ENCODE peak calls at places on chromosomes 7 and 10, in four cellular contexts. O is fibroblast of villous mesenchyme, D is NAMALWA, T is tibial nerve. K is an unnamed sample.
A peak's percentile ranks its signal among the peaks of the same experiment; 100 is the strongest.

GRCh38 chr10:133448120-133448519 is 5.6 kb upstream of the SCART1 start:
- DNase-seq in T (no peak), D (no peak), O (no peak), K (no peak)

GRCh38 chr10:66591865-66592264 is 334.0 kb upstream of the LRRTM3 start:
- DNase-seq in O (peak; percentile 15), D (no peak), T (no peak), K (peak; percentile 29)

GRCh38 chr10:106711313-106711906 is 453.1 kb downstream of the SORCS1 start:
- DNase-seq in D (peak; percentile 67), T (peak; percentile 19), O (no peak), K (peak; percentile 21)

GRCh38 chr10:5942471-5942870 is 34.9 kb downstream of the IL15RA start:
- DNase-seq in O (peak; percentile 16), T (no peak), D (no peak), K (no peak)

GRCh38 chr7:152006336-152006735 is 19.1 kb upstream of the GALNT11 start:
- DNase-seq in D (no peak), T (no peak), O (peak; percentile 19), K (peak; percentile 24)

GRCh38 chr7:41882745-41883527 is 180.0 kb upstream of the INHBA start:
- DNase-seq in O (no peak), D (no peak), T (no peak), K (no peak)

GRCh38 chr10:74206727-74207126 is 55.7 kb downstream of the ADK start:
- DNase-seq in D (no peak), O (no peak), T (no peak), K (no peak)

GRCh38 chr10:35339946-35340345 is 3.6 kb downstream of the CCNY start:
- DNase-seq in T (no peak), D (no peak), O (no peak), K (no peak)

GRCh38 chr7:129864042-129864441 is 88.7 kb downstream of the UBE2H start:
- DNase-seq in O (no peak), T (no peak), D (no peak), K (no peak)

GRCh38 chr10:110421512-110422138 is 76.1 kb upstream of the DUSP5 start:
- DNase-seq in D (no peak), T (no peak), O (no peak), K (no peak)

GRCh38 chr7:142391191-142391992 is 133.5 kb upstream of the PRSS58 start:
- DNase-seq in D (peak; percentile 66), O (peak; percentile 18), T (no peak), K (peak; percentile 17)

GRCh38 chr10:60652628-60653027 is 125.7 kb upstream of the CDK1 start:
- DNase-seq in O (no peak), D (no peak), T (no peak), K (no peak)

GRCh38 chr7:130142654-130143333 is 62.4 kb downstream of the TMEM209 start:
- DNase-seq in D (no peak), T (no peak), O (no peak), K (no peak)

GRCh38 chr10:42986618-42987017 is 90.3 kb upstream of the RET start:
- DNase-seq in T (no peak), O (no peak), D (no peak), K (no peak)

GRCh38 chr10:103982639-103983038 is 15.7 kb downstream of the SLK start:
- DNase-seq in T (no peak), D (no peak), O (no peak), K (no peak)

GRCh38 chr10:68869623-68870022 is 31.5 kb upstream of the DDX50 start:
- DNase-seq in T (no peak), O (peak; percentile 28), D (no peak), K (peak; percentile 13)

GRCh38 chr7:151740180-151740845 is 136.6 kb downstream of the PRKAG2 start:
- DNase-seq in T (no peak), O (no peak), D (no peak), K (no peak)

GRCh38 chr10:26855186-26855585 is 5.6 kb downstream of the ABI1 start:
- DNase-seq in T (no peak), D (no peak), O (peak; percentile 52), K (peak; percentile 35)

GRCh38 chr10:30433779-30434272 is at the start of gene MAP3K8:
- DNase-seq in O (peak; percentile 92), D (peak; percentile 90), T (peak; percentile 87), K (peak; percentile 86)

GRCh38 chr10:81995254-81995653 is 120.3 kb downstream of the NRG3 start:
- DNase-seq in O (no peak), D (no peak), T (no peak), K (no peak)

GRCh38 chr10:22503315-22504090 is 158.2 kb downstream of the SPAG6 start:
- DNase-seq in D (no peak), O (peak; percentile 28), T (no peak), K (no peak)

GRCh38 chr10:99742240-99742639 is 10.2 kb downstream of the CUTC start:
- DNase-seq in T (no peak), D (no peak), O (peak; percentile 58), K (peak; percentile 60)